ENCODE peak calls at places on chromosomes 4 and X, in eight cellular contexts. O is GM04504; B is smooth muscle cell of the brain vasculature; Q is hepatocyte; S is tibial artery; J is AG08396; K is NCI-H2029; C is Jurkat, Clone E6-1. Y is an unnamed sample.

GRCh38 chr4:3784469-3785291 is 18.5 kb downstream of the ADRA2C start:
- DNase-seq in Q (peak), C (no peak), B (no peak), S (no peak), K (no peak), O (no peak), J (no peak), Y (peak)

GRCh38 chr4:107575243-107575642 is 144.8 kb downstream of the PAPSS1 start:
- DNase-seq in J (no peak), C (no peak), Q (no peak), S (no peak), B (no peak), K (no peak), O (no peak), Y (no peak)

GRCh38 chr4:22877653-22878052 is 184.9 kb downstream of the GBA3 start:
- DNase-seq in K (no peak), C (no peak), S (no peak), B (no peak), J (no peak), O (no peak), Q (no peak), Y (no peak)

GRCh38 chr4:147747787-147748454 is 16.0 kb downstream of the ARHGAP10 start:
- DNase-seq in Q (no peak), S (no peak), B (no peak), O (no peak), C (no peak), J (no peak), K (no peak), Y (no peak)

GRCh38 chr4:103091601-103092223 is 7.9 kb downstream of the BDH2 start:
- DNase-seq in O (peak), J (no peak), Q (peak), C (peak), S (no peak), K (peak), B (no peak), Y (peak)

GRCh38 chr4:143581331-143581961 is 67.9 kb downstream of the SMARCA5 start:
- DNase-seq in S (no peak), J (no peak), O (no peak), B (no peak), Q (no peak), C (no peak), K (no peak), Y (peak)

GRCh38 chr4:1217366-1217765 is 31.6 kb downstream of the CTBP1 start:
- DNase-seq in B (no peak), O (no peak), S (no peak), C (no peak), J (no peak), K (no peak), Q (no peak), Y (no peak)

GRCh38 chr4:187059031-187059430 is 335.4 kb upstream of the FAT1 start:
- DNase-seq in C (no peak), Q (no peak), S (no peak), J (no peak), O (no peak), K (no peak), B (no peak), Y (no peak)

GRCh38 chrX:78199851-78200250 is 60.4 kb upstream of the TAF9B start:
- DNase-seq in Q (peak), S (no peak), C (peak), J (peak), K (no peak), B (no peak), O (no peak), Y (peak)

GRCh38 chr4:54225671-54226398 is 3.3 kb upstream of the PDGFRA start:
- DNase-seq in O (no peak), Q (peak), C (no peak), K (no peak), J (peak), S (no peak), B (no peak), Y (no peak)

GRCh38 chr4:52641853-52642563 is 17.1 kb downstream of the USP46 start:
- DNase-seq in B (no peak), C (no peak), O (no peak), J (no peak), S (no peak), Q (no peak), K (no peak), Y (no peak)

GRCh38 chrX:2774776-2775175 is 22.9 kb downstream of the XG start:
- DNase-seq in J (no peak), K (no peak), B (no peak), O (no peak), S (no peak), Q (no peak), C (no peak), Y (no peak)

GRCh38 chr4:159206427-159206871 is 103.6 kb downstream of the RAPGEF2 start:
- DNase-seq in S (no peak), K (no peak), C (no peak), O (no peak), Q (no peak), B (no peak), J (peak), Y (no peak)

GRCh38 chr4:33160126-33160525 is 2440.0 kb downstream of the PCDH7 start:
- DNase-seq in K (no peak), B (no peak), J (no peak), C (peak), O (peak), S (no peak), Q (peak), Y (peak)

GRCh38 chrX:9465380-9466114 is 689 bp downstream of the TBL1X start:
- DNase-seq in Q (peak), C (no peak), B (no peak), S (no peak), J (peak), K (no peak), O (no peak), Y (no peak)

GRCh38 chr4:20248155-20248558 is 3.5 kb upstream of the SLIT2 start:
- DNase-seq in C (peak), J (peak), K (peak), S (no peak), O (peak), Q (peak), B (no peak), Y (peak)

GRCh38 chr4:138639018-138639876 is 376.3 kb upstream of the NOCT start:
- DNase-seq in O (no peak), K (no peak), B (no peak), S (no peak), Q (no peak), C (no peak), J (no peak), Y (no peak)

GRCh38 chrX:41482153-41482850 is 35.2 kb downstream of the NYX start:
- DNase-seq in J (no peak), O (no peak), Q (peak), S (no peak), B (no peak), K (no peak), C (no peak), Y (no peak)

GRCh38 chrX:134144231-134144630 is 92.8 kb upstream of the CCDC160 start:
- DNase-seq in O (no peak), J (peak), Q (no peak), B (no peak), S (no peak), C (peak), K (no peak), Y (peak)

GRCh38 chr4:113743690-113744089 is 17.8 kb downstream of the CAMK2D start:
- DNase-seq in K (no peak), J (no peak), S (no peak), Q (no peak), O (no peak), C (no peak), B (no peak), Y (no peak)

GRCh38 chr4:99803702-99804101 is 12.9 kb upstream of the DAPP1 start:
- DNase-seq in K (no peak), Q (no peak), J (no peak), S (no peak), B (no peak), C (no peak), O (no peak), Y (no peak)

GRCh38 chr4:174575436-174575835 is 53.1 kb upstream of the HPGD start:
- DNase-seq in C (no peak), S (no peak), J (no peak), Q (no peak), B (no peak), K (no peak), O (no peak), Y (no peak)

GRCh38 chr4:159003420-159004253 is 99.2 kb upstream of the RAPGEF2 start:
- DNase-seq in K (peak), C (no peak), O (no peak), Q (no peak), B (no peak), S (no peak), J (no peak), Y (peak)

GRCh38 chr4:184168406-184169019 is 49.2 kb downstream of the ENPP6 start:
- DNase-seq in S (peak), J (peak), K (no peak), C (no peak), Q (peak), B (peak), O (peak), Y (peak)

GRCh38 chrX:22758807-22759481 is 240.8 kb upstream of the DDX53 start:
- DNase-seq in S (no peak), Q (no peak), C (no peak), K (no peak), J (no peak), B (no peak), O (no peak), Y (no peak)

GRCh38 chrX:9285342-9285771 is 179.5 kb upstream of the TBL1X start:
- DNase-seq in K (no peak), Q (no peak), C (no peak), S (no peak), O (no peak), B (no peak), J (no peak), Y (no peak)

GRCh38 chr4:133865606-133866327 is 335.8 kb downstream of the PABPC4L start:
- DNase-seq in K (no peak), S (no peak), J (peak), C (no peak), Q (peak), B (peak), O (peak), Y (peak)

GRCh38 chr4:21469438-21470032 is 479.0 kb downstream of the KCNIP4 start:
- DNase-seq in B (no peak), S (no peak), O (no peak), K (peak), C (peak), J (no peak), Q (peak), Y (peak)

Y was measured in SK-MEL-5.